ENCODE peak calls at places on chromosomes 3 and 15, in ten cellular contexts. N, S, D, O, T, J, R, X, G and W are unnamed samples.

GRCh38 chr3:166471074-166471753 is 634.0 kb upstream of the BCHE start:
- DNase-seq in S (no peak), G (no peak), O (no peak), R (no peak), N (no peak), J (no peak), T (no peak), X (no peak), D (no peak), W (no peak)

GRCh38 chr3:197224034-197224444 is 74.4 kb downstream of the DLG1 start:
- DNase-seq in T (no peak), N (no peak), D (no peak), X (peak; percentile 16), R (no peak), J (peak; percentile 72), S (no peak), O (peak; percentile 82), G (no peak), W (no peak)

GRCh38 chr3:136931587-136931986 is 26.2 kb upstream of the IL20RB start:
- DNase-seq in R (no peak), D (no peak), N (no peak), X (no peak), G (no peak), T (no peak), S (no peak), J (no peak), O (no peak), W (peak; percentile 16)

GRCh38 chr3:78398401-78398800 is 1358.5 kb downstream of the ROBO2 start:
- DNase-seq in N (no peak), O (no peak), R (no peak), T (no peak), G (no peak), S (no peak), X (peak; percentile 34), J (no peak), D (no peak), W (no peak)

GRCh38 chr15:44199393-44199792 is 4.3 kb upstream of the FRMD5 start:
- DNase-seq in G (no peak), J (no peak), S (no peak), T (no peak), O (no peak), D (no peak), N (no peak), X (no peak), R (no peak), W (no peak)

GRCh38 chr3:194399874-194400411 is 877 bp upstream of the GP5 start:
- DNase-seq in X (no peak), N (no peak), G (no peak), T (no peak), R (no peak), O (no peak), J (no peak), S (no peak), D (no peak), W (no peak)

GRCh38 chr15:40439461-40440299 is 1.1 kb upstream of the BAHD1 start:
- DNase-seq in J (peak; percentile 17), N (peak; percentile 65), R (peak; percentile 29), G (no peak), X (no peak), O (peak; percentile 64), T (peak; percentile 63), S (peak; percentile 47), D (no peak), W (peak; percentile 68)

GRCh38 chr3:133821767-133822638 is 16.4 kb downstream of the SRPRB start:
- DNase-seq in G (no peak), N (peak; percentile 82), D (peak; percentile 86), J (peak; percentile 76), O (peak; percentile 39), T (no peak), X (peak; percentile 63), R (peak; percentile 87), S (peak; percentile 88), W (peak; percentile 58)

GRCh38 chr3:127865941-127866340 is 43.6 kb upstream of the MGLL start:
- DNase-seq in O (peak; percentile 25), S (no peak), G (no peak), R (no peak), D (no peak), N (no peak), T (no peak), X (no peak), J (peak; percentile 20), W (no peak)

GRCh38 chr15:76961277-76962010 is 29.9 kb downstream of the RCN2 start:
- DNase-seq in S (no peak), X (no peak), R (no peak), J (no peak), T (no peak), G (no peak), D (no peak), N (no peak), O (no peak), W (no peak)

GRCh38 chr3:193129607-193130006 is 111.4 kb upstream of the PLAAT1 start:
- DNase-seq in D (no peak), X (no peak), G (no peak), N (no peak), T (no peak), J (no peak), R (no peak), O (no peak), S (no peak), W (no peak)

GRCh38 chr3:36540898-36541518 is 160.7 kb downstream of the STAC start:
- DNase-seq in T (no peak), O (peak; percentile 76), X (no peak), J (peak; percentile 68), S (no peak), D (no peak), G (no peak), R (no peak), N (no peak), W (no peak)

GRCh38 chr3:181887685-181888084 is 176.0 kb downstream of the SOX2 start:
- DNase-seq in X (no peak), R (no peak), O (no peak), G (no peak), D (no peak), T (no peak), N (no peak), J (no peak), S (no peak), W (no peak)

GRCh38 chr3:197613187-197613586 is 57.4 kb upstream of the BDH1 start:
- DNase-seq in X (no peak), G (no peak), R (no peak), S (no peak), J (no peak), O (no peak), T (no peak), D (no peak), N (no peak), W (no peak)

GRCh38 chr3:18442743-18443669 is 17.9 kb upstream of the SATB1 start:
- DNase-seq in T (no peak), J (no peak), G (no peak), R (no peak), O (no peak), X (no peak), S (no peak), D (no peak), N (no peak), W (no peak)

GRCh38 chr3:130490246-130490645 is 26.7 kb upstream of the COL6A6 start:
- DNase-seq in T (no peak), N (no peak), X (no peak), S (no peak), O (peak; percentile 66), D (no peak), R (no peak), J (peak; percentile 79), G (no peak), W (no peak)

GRCh38 chr3:48680811-48681540 is 4.7 kb downstream of the NCKIPSD start:
- DNase-seq in S (no peak), D (no peak), R (no peak), T (no peak), N (no peak), O (no peak), J (no peak), X (no peak), G (no peak), W (no peak)

GRCh38 chr3:185959609-185960517 is 22.0 kb upstream of the TRA2B start:
- DNase-seq in N (peak; percentile 70), R (no peak), O (peak; percentile 88), D (no peak), S (no peak), T (no peak), J (peak; percentile 89), G (no peak), X (peak; percentile 71), W (peak; percentile 64)
- H3K4me3 ChIP-seq in N (no peak overlapping the region), R (no peak overlapping the region), O (peak overlapping the region; percentile 77), D (peak overlapping the region; percentile 36), S (peak overlapping the region; percentile 20), T (peak overlapping the region; percentile 19), J (peak overlapping the region; percentile 59), G (no peak overlapping the region), X (no peak overlapping the region), W (peak overlapping the region; percentile 34)

DNA sequence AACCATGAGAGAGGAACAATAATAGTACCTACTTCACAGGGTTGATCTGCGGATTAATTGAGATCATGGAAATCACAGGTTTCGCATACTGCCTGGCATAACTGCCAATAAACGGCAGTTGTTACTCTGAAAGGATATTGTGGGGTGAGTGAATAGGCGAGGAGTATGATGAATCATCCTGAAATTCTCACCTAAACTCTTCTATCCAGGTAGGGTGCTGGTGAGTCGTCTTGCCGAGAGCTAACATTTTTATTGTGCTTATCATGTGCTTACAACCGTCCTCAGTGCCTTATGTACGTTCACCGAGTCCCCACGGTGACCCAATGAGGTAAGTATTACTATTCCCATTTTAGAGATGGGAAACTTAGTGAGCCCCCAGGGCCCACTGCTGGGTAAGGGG is 52.4 kb upstream of the SRGAP3 start:
- DNase-seq in R (no peak), G (no peak), J (no peak), D (no peak), O (no peak), X (no peak), T (no peak), S (no peak), N (no peak), W (no peak)
- H3K4me3 ChIP-seq in R (no peak overlapping the region), G (no peak overlapping the region), J (no peak overlapping the region), D (no peak overlapping the region), O (no peak overlapping the region), X (no peak overlapping the region), T (no peak overlapping the region), S (no peak overlapping the region), N (no peak overlapping the region), W (no peak overlapping the region)

GRCh38 chr3:149658444-149659172 is 783 bp upstream of the WWTR1 start:
- DNase-seq in N (peak; percentile 73), R (peak; percentile 85), J (peak; percentile 87), T (peak; percentile 75), G (no peak), O (peak; percentile 94), S (peak; percentile 70), X (no peak), D (peak; percentile 88), W (peak; percentile 60)
- H3K4me3 ChIP-seq in N (peak overlapping the region; percentile 10), R (peak overlapping the region; percentile 45), J (peak overlapping the region; percentile 98), T (peak overlapping the region; percentile 64), G (peak overlapping the region; percentile 75), O (peak overlapping the region; percentile 94), S (peak overlapping the region; percentile 70), X (peak overlapping the region; percentile 77), D (peak overlapping the region; percentile 84), W (peak overlapping the region; percentile 65)

GRCh38 chr3:13021141-13021933 is 51.9 kb downstream of the IQSEC1 start:
- DNase-seq in G (no peak), D (no peak), O (no peak), R (no peak), N (peak; percentile 54), X (no peak), T (peak; percentile 34), S (peak; percentile 60), J (peak; percentile 44), W (no peak)
- H3K4me3 ChIP-seq in G (peak overlapping the region; percentile 80), D (peak overlapping the region; percentile 30), O (no peak overlapping the region), R (no peak overlapping the region), N (no peak overlapping the region), X (no peak overlapping the region), T (no peak overlapping the region), S (no peak overlapping the region), J (peak overlapping the region; percentile 46), W (no peak overlapping the region)